ENCODE peak calls at places on chromosomes 3 and 15, in nine cellular contexts. C is esophagus squamous epithelium; P is psoas muscle; Z is K562; T is right cardiac atrium; W is CD8-positive, alpha-beta T cell; Q is thoracic aorta; V is dorsolateral prefrontal cortex; G is lung. Y is an unnamed sample.

GRCh38 chr3:19543212-19543841 is 390.7 kb downstream of the EFHB start:
- DNase-seq in C (no peak), P (no peak), Z (no peak), T (no peak), W (no peak), Q (no peak), V (no peak), G (no peak), Y (no peak)

GRCh38 chr3:69865920-69866679 is 126.8 kb downstream of the MITF start:
- DNase-seq in C (no peak), P (no peak), Z (no peak), T (peak), W (no peak), Q (no peak), V (no peak), G (peak), Y (no peak)

GRCh38 chr3:193945126-193945525 is 190.8 kb upstream of the HES1 start:
- DNase-seq in C (no peak), P (no peak), Z (no peak), T (peak), W (no peak), Q (no peak), V (no peak), G (no peak), Y (no peak)

GRCh38 chr3:149506540-149506939 is 32.0 kb downstream of the TM4SF4 start:
- DNase-seq in C (no peak), P (no peak), Z (no peak), T (no peak), W (no peak), Q (no peak), V (no peak), G (no peak), Y (no peak)

GRCh38 chr3:43194490-43195115 is 88.7 kb upstream of the POMGNT2 start:
- DNase-seq in C (no peak), P (no peak), Z (no peak), T (no peak), W (no peak), Q (no peak), V (no peak), G (no peak), Y (no peak)

GRCh38 chr3:188914556-188914955 is 257.2 kb upstream of the TPRG1 start:
- DNase-seq in C (no peak), P (no peak), Z (no peak), T (no peak), W (no peak), Q (no peak), V (no peak), G (no peak), Y (no peak)

GRCh38 chr3:79724206-79724605 is 43.6 kb downstream of the ROBO1 start:
- DNase-seq in C (no peak), P (no peak), Z (no peak), T (no peak), W (no peak), Q (no peak), V (no peak), G (no peak), Y (no peak)

GRCh38 chr3:147838650-147839049 is 429.5 kb downstream of the ZIC1 start:
- DNase-seq in C (no peak), P (no peak), Z (no peak), T (no peak), W (no peak), Q (no peak), V (no peak), G (no peak), Y (no peak)

GRCh38 chr3:156750191-156750873 is 75.8 kb upstream of the LEKR1 start:
- DNase-seq in C (no peak), P (no peak), Z (no peak), T (no peak), W (no peak), Q (no peak), V (no peak), G (no peak), Y (no peak)

GRCh38 chr15:85761635-85762034 is 33.1 kb downstream of the KLHL25 start:
- DNase-seq in C (no peak), P (no peak), Z (no peak), T (no peak), W (no peak), Q (no peak), V (no peak), G (no peak), Y (no peak)

GRCh38 chr15:100720406-100720967 is 118.1 kb downstream of the ASB7 start:
- DNase-seq in C (no peak), P (no peak), Z (no peak), T (no peak), W (no peak), Q (no peak), V (no peak), G (no peak), Y (no peak)

GRCh38 chr3:63656791-63657190 is 4.3 kb downstream of the SNTN start:
- DNase-seq in C (no peak), P (no peak), Z (no peak), T (no peak), W (no peak), Q (no peak), V (no peak), G (no peak), Y (no peak)

GRCh38 chr3:64539451-64540196 is 148.2 kb downstream of the ADAMTS9 start:
- DNase-seq in C (no peak), P (no peak), Z (no peak), T (peak), W (no peak), Q (no peak), V (no peak), G (no peak), Y (no peak)

GRCh38 chr3:171977426-171977825 is 62.0 kb upstream of the FNDC3B start:
- DNase-seq in C (no peak), P (no peak), Z (no peak), T (no peak), W (no peak), Q (no peak), V (no peak), G (no peak), Y (no peak)

GRCh38 chr3:33006081-33006480 is 54.6 kb downstream of the CCR4 start:
- DNase-seq in C (no peak), P (no peak), Z (no peak), T (no peak), W (no peak), Q (no peak), V (no peak), G (no peak), Y (peak)

GRCh38 chr15:65055201-65055870 is 10.1 kb downstream of the SLC51B start:
- DNase-seq in C (no peak), P (no peak), Z (no peak), T (no peak), W (no peak), Q (no peak), V (no peak), G (no peak), Y (no peak)

GRCh38 chr3:22366781-22367180 is 615.8 kb upstream of the ZNF385D start:
- DNase-seq in C (no peak), P (no peak), Z (no peak), T (no peak), W (no peak), Q (no peak), V (no peak), G (no peak), Y (no peak)

GRCh38 chr3:136676009-136676408 is 76.2 kb downstream of the STAG1 start:
- DNase-seq in C (no peak), P (no peak), Z (no peak), T (no peak), W (no peak), Q (no peak), V (no peak), G (no peak), Y (no peak)

GRCh38 chr3:123768480-123769359 is 115.4 kb downstream of the MYLK start:
- DNase-seq in C (no peak), P (no peak), Z (no peak), T (no peak), W (no peak), Q (no peak), V (no peak), G (no peak), Y (no peak)

GRCh38 chr3:170699158-170700053 is 113.5 kb upstream of the SLC7A14 start:
- DNase-seq in C (no peak), P (no peak), Z (no peak), T (peak), W (no peak), Q (no peak), V (no peak), G (no peak), Y (no peak)

GRCh38 chr3:155229086-155229485 is 64.4 kb downstream of the STRIT1 start:
- DNase-seq in C (no peak), P (no peak), Z (no peak), T (no peak), W (no peak), Q (no peak), V (no peak), G (no peak), Y (no peak)

GRCh38 chr15:101652098-101652782 is at the start of gene TM2D3:
- DNase-seq in C (peak), P (peak), Z (peak), T (peak), W (peak), Q (peak), V (peak), G (peak), Y (peak)

GRCh38 chr15:29490747-29491471 is 221.3 kb upstream of the NSMCE3 start:
- DNase-seq in C (no peak), P (no peak), Z (no peak), T (no peak), W (no peak), Q (no peak), V (no peak), G (no peak), Y (no peak)

GRCh38 chr15:39313881-39314280 is 267.0 kb upstream of the THBS1 start:
- DNase-seq in C (no peak), P (no peak), Z (no peak), T (no peak), W (no peak), Q (no peak), V (no peak), G (no peak), Y (no peak)

GRCh38 chr3:151561878-151562277 is 101.0 kb upstream of the IGSF10 start:
- DNase-seq in C (no peak), P (no peak), Z (no peak), T (no peak), W (no peak), Q (no peak), V (no peak), G (no peak), Y (no peak)

GRCh38 chr3:114565201-114565600 is 271.4 kb downstream of the TIGIT start:
- DNase-seq in C (no peak), P (peak), Z (no peak), T (peak), W (no peak), Q (no peak), V (no peak), G (peak), Y (no peak)

GRCh38 chr15:66707310-66708160 is 5.5 kb downstream of the SMAD6 start:
- DNase-seq in C (no peak), P (no peak), Z (no peak), T (peak), W (no peak), Q (no peak), V (no peak), G (no peak), Y (no peak)

GRCh38 chr3:44685128-44685800 is 27.2 kb upstream of the ZNF502 start:
- DNase-seq in C (no peak), P (peak), Z (peak), T (peak), W (peak), Q (peak), V (peak), G (peak), Y (peak)

GRCh38 chr3:121855555-121855954 is 20.5 kb downstream of the EAF2 start:
- DNase-seq in C (no peak), P (no peak), Z (no peak), T (no peak), W (no peak), Q (no peak), V (no peak), G (no peak), Y (no peak)

GRCh38 chr3:134052370-134052769 is 22.6 kb upstream of the SLCO2A1 start:
- DNase-seq in C (no peak), P (no peak), Z (no peak), T (no peak), W (no peak), Q (no peak), V (no peak), G (no peak), Y (no peak)

GRCh38 chr3:101244212-101244575 is 76.2 kb downstream of the IMPG2 start:
- DNase-seq in C (no peak), P (no peak), Z (no peak), T (no peak), W (no peak), Q (no peak), V (no peak), G (no peak), Y (no peak)

GRCh38 chr15:40192942-40193341 is 32.1 kb downstream of the BUB1B start:
- DNase-seq in C (no peak), P (no peak), Z (no peak), T (no peak), W (no peak), Q (no peak), V (no peak), G (no peak), Y (no peak)

GRCh38 chr3:79729096-79729495 is 38.7 kb downstream of the ROBO1 start:
- DNase-seq in C (no peak), P (no peak), Z (no peak), T (no peak), W (no peak), Q (no peak), V (no peak), G (no peak), Y (no peak)

GRCh38 chr15:66720206-66721010 is 18.4 kb downstream of the SMAD6 start:
- DNase-seq in C (no peak), P (no peak), Z (no peak), T (peak), W (no peak), Q (peak), V (no peak), G (peak), Y (no peak)

GRCh38 chr3:65953881-65954733 is 84.6 kb downstream of the MAGI1 start:
- DNase-seq in C (no peak), P (no peak), Z (no peak), T (peak), W (no peak), Q (no peak), V (no peak), G (peak), Y (no peak)

GRCh38 chr3:45007091-45007490 is 19.0 kb upstream of the CLEC3B start:
- DNase-seq in C (no peak), P (no peak), Z (no peak), T (no peak), W (no peak), Q (no peak), V (no peak), G (no peak), Y (no peak)

GRCh38 chr15:53918180-53919079 is 59.8 kb upstream of the UNC13C start:
- DNase-seq in C (no peak), P (no peak), Z (no peak), T (no peak), W (no peak), Q (no peak), V (no peak), G (no peak), Y (no peak)

GRCh38 chr3:58272891-58273290 is 33.2 kb upstream of the RPP14 start:
- DNase-seq in C (no peak), P (no peak), Z (no peak), T (no peak), W (no peak), Q (no peak), V (no peak), G (no peak), Y (no peak)

GRCh38 chr3:40452057-40452456 is 5.1 kb upstream of the RPL14 start:
- DNase-seq in C (no peak), P (no peak), Z (no peak), T (no peak), W (no peak), Q (no peak), V (no peak), G (no peak), Y (no peak)

GRCh38 chr3:40452876-40453730 is 4.0 kb upstream of the RPL14 start:
- DNase-seq in C (peak), P (peak), Z (peak), T (peak), W (peak), Q (peak), V (peak), G (peak), Y (peak)

GRCh38 chr3:40451551-40451950 is 5.6 kb upstream of the RPL14 start:
- DNase-seq in C (no peak), P (no peak), Z (no peak), T (no peak), W (no peak), Q (no peak), V (no peak), G (no peak), Y (no peak)

GRCh38 chr3:40452562-40452875 is 4.6 kb upstream of the RPL14 start:
- DNase-seq in C (no peak), P (no peak), Z (no peak), T (no peak), W (no peak), Q (no peak), V (no peak), G (no peak), Y (no peak)

GRCh38 chr3:40450438-40450837 is 6.7 kb upstream of the RPL14 start:
- DNase-seq in C (no peak), P (no peak), Z (no peak), T (no peak), W (no peak), Q (no peak), V (no peak), G (no peak), Y (no peak)
- H3K27ac ChIP-seq in C (no peak), P (no peak), Z (no peak), T (no peak), W (no peak), Q (no peak), V (peak), G (no peak), Y (no peak)

GRCh38 chr3:27526614-27527315 is 42.6 kb upstream of the SLC4A7 start:
- DNase-seq in C (no peak), P (no peak), Z (no peak), T (no peak), W (no peak), Q (no peak), V (no peak), G (no peak), Y (no peak)
- H3K27ac ChIP-seq in C (no peak), P (no peak), Z (no peak), T (no peak), W (no peak), Q (no peak), V (no peak), G (no peak), Y (no peak)

GRCh38 chr3:48451270-48451669 is 4.7 kb downstream of the ATRIP start:
- DNase-seq in C (no peak), P (no peak), Z (no peak), T (no peak), W (no peak), Q (no peak), V (no peak), G (no peak), Y (no peak)
- H3K27ac ChIP-seq in C (no peak), P (no peak), Z (no peak), T (no peak), W (no peak), Q (no peak), V (no peak), G (no peak), Y (no peak)

GRCh38 chr3:81732642-81733041 is 28.8 kb downstream of the GBE1 start:
- DNase-seq in C (no peak), P (no peak), Z (no peak), T (no peak), W (no peak), Q (no peak), V (no peak), G (no peak), Y (no peak)
- H3K27ac ChIP-seq in C (no peak), P (peak), Z (no peak), T (no peak), W (no peak), Q (no peak), V (no peak), G (no peak), Y (no peak)

DNA sequence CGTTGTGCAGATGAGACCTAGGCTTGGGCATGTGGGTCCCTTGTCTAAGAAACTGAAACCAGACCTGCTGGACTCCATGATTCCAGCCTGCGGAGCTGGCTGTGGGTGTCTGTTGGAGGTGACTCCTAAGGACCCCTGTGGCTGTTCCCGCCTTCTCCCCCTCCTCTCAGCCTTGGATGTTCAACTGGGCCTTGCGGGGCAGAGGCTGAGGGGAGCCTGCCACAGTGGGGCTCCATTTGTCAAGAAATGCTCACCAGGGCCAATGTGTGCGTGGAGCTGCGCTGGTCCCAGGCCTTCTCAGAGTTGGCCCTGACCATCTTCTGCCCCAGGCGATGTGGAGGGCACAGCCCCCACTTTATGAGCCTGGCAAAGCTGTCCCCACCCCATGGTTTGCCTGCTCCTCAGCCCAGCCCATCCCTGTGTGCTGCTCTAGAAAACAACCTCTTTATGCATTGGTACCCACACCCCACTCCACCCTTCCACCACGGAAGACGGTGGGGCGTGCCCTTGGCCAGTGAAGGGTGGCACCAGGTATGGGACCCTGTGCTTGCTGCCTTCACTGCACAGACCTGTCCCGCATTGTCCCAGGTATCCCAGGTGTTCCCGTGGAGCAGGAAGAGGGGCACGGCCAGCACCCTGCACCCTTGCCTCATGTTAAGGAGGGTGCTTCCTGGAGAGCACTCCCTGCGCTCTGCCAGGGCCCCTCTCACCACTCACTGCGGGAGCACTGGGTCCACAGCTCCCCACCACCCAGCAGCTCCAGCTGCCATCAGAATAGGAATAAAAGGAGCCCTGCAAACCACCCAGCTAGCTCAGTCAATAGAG is 7.9 kb downstream of the MESP2 start:
- DNase-seq in C (no peak), P (no peak), Z (no peak), T (no peak), W (no peak), Q (no peak), V (no peak), G (no peak), Y (no peak)
- H3K27ac ChIP-seq in C (no peak), P (no peak), Z (peak), T (no peak), W (no peak), Q (no peak), V (no peak), G (no peak), Y (no peak)

GRCh38 chr15:44727462-44728231 is 8.7 kb upstream of the TRIM69 start:
- DNase-seq in C (no peak), P (no peak), Z (no peak), T (no peak), W (no peak), Q (no peak), V (no peak), G (no peak), Y (no peak)

GRCh38 chr15:44729394-44729913 is 6.9 kb upstream of the TRIM69 start:
- DNase-seq in C (no peak), P (peak), Z (no peak), T (peak), W (no peak), Q (no peak), V (peak), G (no peak), Y (no peak)

GRCh38 chr15:44728576-44729393 is 7.5 kb upstream of the TRIM69 start:
- DNase-seq in C (peak), P (peak), Z (peak), T (peak), W (peak), Q (peak), V (peak), G (peak), Y (peak)

GRCh38 chr15:44726136-44726535 is 10.2 kb upstream of the TRIM69 start:
- DNase-seq in C (no peak), P (no peak), Z (no peak), T (no peak), W (no peak), Q (no peak), V (no peak), G (no peak), Y (no peak)

GRCh38 chr15:44726568-44727461 is 9.5 kb upstream of the TRIM69 start:
- DNase-seq in C (peak), P (no peak), Z (peak), T (peak), W (peak), Q (no peak), V (no peak), G (no peak), Y (peak)
- H3K27ac ChIP-seq in C (peak), P (peak), Z (peak), T (peak), W (peak), Q (peak), V (peak), G (peak), Y (peak)

GRCh38 chr3:108388136-108389132 is 92.1 kb downstream of the HHLA2 start:
- DNase-seq in C (no peak), P (no peak), Z (no peak), T (no peak), W (no peak), Q (no peak), V (peak), G (no peak), Y (no peak)
- H3K27ac ChIP-seq in C (no peak), P (no peak), Z (no peak), T (no peak), W (no peak), Q (no peak), V (no peak), G (no peak), Y (no peak)

GRCh38 chr3:104835376-104835775 is 531.3 kb upstream of the ALCAM start:
- DNase-seq in C (no peak), P (no peak), Z (no peak), T (no peak), W (no peak), Q (no peak), V (no peak), G (no peak), Y (no peak)
- H3K27ac ChIP-seq in C (no peak), P (no peak), Z (no peak), T (no peak), W (no peak), Q (no peak), V (no peak), G (no peak), Y (no peak)